ENCODE peak calls at places on chromosome 1, in ten cellular contexts. One of them, this sample, is unnamed.

GRCh38 chr1:215845224-215845902 is 278.3 kb downstream of the KCTD3 start:
- DNase-seq in Kasumi-1: no peak
- DNase-seq in PC-9: peak; percentile 43
- DNase-seq in epithelial cell of esophagus: peak; percentile 40
- DNase-seq in sigmoid colon: no peak
- DNase-seq in stimulated activated CD4-positive, alpha-beta T cell treated with anti-CD3 and anti-CD28 coated beads, TNF-alpha, amount 100 ng/mL, for 4 hours: no peak
- DNase-seq in activated CD4-positive, alpha-beta memory T cell treated with anti-CD3 and anti-CD28 coated beads, Interleukin-2, amount 10 ng/mL, durations not matched to agents 7 days and 5 days: no peak
- DNase-seq in aorta: no peak
- DNase-seq in GM18507: no peak
- DNase-seq in SJSA1: no peak
- DNase-seq in this sample: no peak

GRCh38 chr1:58440696-58441095 is 105.8 kb downstream of the OMA1 start:
- DNase-seq in aorta: no peak
- DNase-seq in Kasumi-1: no peak
- DNase-seq in sigmoid colon: no peak
- DNase-seq in SJSA1: no peak
- DNase-seq in PC-9: no peak
- DNase-seq in activated CD4-positive, alpha-beta memory T cell treated with anti-CD3 and anti-CD28 coated beads, Interleukin-2, amount 10 ng/mL, durations not matched to agents 7 days and 5 days: no peak
- DNase-seq in stimulated activated CD4-positive, alpha-beta T cell treated with anti-CD3 and anti-CD28 coated beads, TNF-alpha, amount 100 ng/mL, for 4 hours: no peak
- DNase-seq in epithelial cell of esophagus: no peak
- DNase-seq in GM18507: no peak
- DNase-seq in this sample: no peak

GRCh38 chr1:79988401-79988800 is 981.9 kb upstream of the ADGRL4 start:
- DNase-seq in GM18507: no peak
- DNase-seq in sigmoid colon: no peak
- DNase-seq in activated CD4-positive, alpha-beta memory T cell treated with anti-CD3 and anti-CD28 coated beads, Interleukin-2, amount 10 ng/mL, durations not matched to agents 7 days and 5 days: no peak
- DNase-seq in aorta: no peak
- DNase-seq in SJSA1: no peak
- DNase-seq in epithelial cell of esophagus: no peak
- DNase-seq in Kasumi-1: no peak
- DNase-seq in PC-9: no peak
- DNase-seq in stimulated activated CD4-positive, alpha-beta T cell treated with anti-CD3 and anti-CD28 coated beads, TNF-alpha, amount 100 ng/mL, for 4 hours: no peak
- DNase-seq in this sample: no peak

GRCh38 chr1:226608699-226609505 is 60.3 kb downstream of the STUM start:
- DNase-seq in GM18507: peak; percentile 58
- DNase-seq in PC-9: no peak
- DNase-seq in stimulated activated CD4-positive, alpha-beta T cell treated with anti-CD3 and anti-CD28 coated beads, TNF-alpha, amount 100 ng/mL, for 4 hours: peak; percentile 48
- DNase-seq in SJSA1: no peak
- DNase-seq in sigmoid colon: peak; percentile 78
- DNase-seq in epithelial cell of esophagus: peak; percentile 76
- DNase-seq in activated CD4-positive, alpha-beta memory T cell treated with anti-CD3 and anti-CD28 coated beads, Interleukin-2, amount 10 ng/mL, durations not matched to agents 7 days and 5 days: peak; percentile 70
- DNase-seq in aorta: peak; percentile 87
- DNase-seq in Kasumi-1: peak; percentile 65
- DNase-seq in this sample: peak; percentile 77

GRCh38 chr1:153881764-153882163 is 41.0 kb downstream of the GATAD2B start:
- DNase-seq in aorta: peak; percentile 27
- DNase-seq in SJSA1: peak; percentile 52
- DNase-seq in GM18507: no peak
- DNase-seq in Kasumi-1: no peak
- DNase-seq in PC-9: no peak
- DNase-seq in epithelial cell of esophagus: no peak
- DNase-seq in stimulated activated CD4-positive, alpha-beta T cell treated with anti-CD3 and anti-CD28 coated beads, TNF-alpha, amount 100 ng/mL, for 4 hours: no peak
- DNase-seq in activated CD4-positive, alpha-beta memory T cell treated with anti-CD3 and anti-CD28 coated beads, Interleukin-2, amount 10 ng/mL, durations not matched to agents 7 days and 5 days: no peak
- DNase-seq in sigmoid colon: no peak
- DNase-seq in this sample: no peak

GRCh38 chr1:246703581-246703980 is 20.6 kb upstream of the SCCPDH start:
- DNase-seq in PC-9: no peak
- DNase-seq in SJSA1: no peak
- DNase-seq in Kasumi-1: peak; percentile 96
- DNase-seq in stimulated activated CD4-positive, alpha-beta T cell treated with anti-CD3 and anti-CD28 coated beads, TNF-alpha, amount 100 ng/mL, for 4 hours: no peak
- DNase-seq in aorta: no peak
- DNase-seq in epithelial cell of esophagus: peak; percentile 32
- DNase-seq in activated CD4-positive, alpha-beta memory T cell treated with anti-CD3 and anti-CD28 coated beads, Interleukin-2, amount 10 ng/mL, durations not matched to agents 7 days and 5 days: no peak
- DNase-seq in sigmoid colon: no peak
- DNase-seq in GM18507: no peak
- DNase-seq in this sample: no peak

GRCh38 chr1:207049974-207050391 is 1.0 kb downstream of the YOD1 start:
- DNase-seq in activated CD4-positive, alpha-beta memory T cell treated with anti-CD3 and anti-CD28 coated beads, Interleukin-2, amount 10 ng/mL, durations not matched to agents 7 days and 5 days: peak; percentile 59
- DNase-seq in aorta: no peak
- DNase-seq in GM18507: peak; percentile 9
- DNase-seq in SJSA1: peak; percentile 62
- DNase-seq in sigmoid colon: no peak
- DNase-seq in epithelial cell of esophagus: peak; percentile 71
- DNase-seq in Kasumi-1: peak; percentile 74
- DNase-seq in PC-9: no peak
- DNase-seq in stimulated activated CD4-positive, alpha-beta T cell treated with anti-CD3 and anti-CD28 coated beads, TNF-alpha, amount 100 ng/mL, for 4 hours: peak; percentile 41
- DNase-seq in this sample: no peak

GRCh38 chr1:223135176-223135575 is 7.9 kb downstream of the TLR5 start:
- DNase-seq in Kasumi-1: no peak
- DNase-seq in PC-9: peak; percentile 47
- DNase-seq in SJSA1: no peak
- DNase-seq in aorta: peak; percentile 89
- DNase-seq in activated CD4-positive, alpha-beta memory T cell treated with anti-CD3 and anti-CD28 coated beads, Interleukin-2, amount 10 ng/mL, durations not matched to agents 7 days and 5 days: no peak
- DNase-seq in GM18507: no peak
- DNase-seq in stimulated activated CD4-positive, alpha-beta T cell treated with anti-CD3 and anti-CD28 coated beads, TNF-alpha, amount 100 ng/mL, for 4 hours: no peak
- DNase-seq in sigmoid colon: peak; percentile 75
- DNase-seq in epithelial cell of esophagus: peak; percentile 81
- DNase-seq in this sample: peak; percentile 79

GRCh38 chr1:116987256-116987555 is 14.4 kb upstream of the CD101 start:
- DNase-seq in epithelial cell of esophagus: no peak
- DNase-seq in sigmoid colon: no peak
- DNase-seq in aorta: no peak
- DNase-seq in PC-9: no peak
- DNase-seq in Kasumi-1: no peak
- DNase-seq in activated CD4-positive, alpha-beta memory T cell treated with anti-CD3 and anti-CD28 coated beads, Interleukin-2, amount 10 ng/mL, durations not matched to agents 7 days and 5 days: peak; percentile 71
- DNase-seq in stimulated activated CD4-positive, alpha-beta T cell treated with anti-CD3 and anti-CD28 coated beads, TNF-alpha, amount 100 ng/mL, for 4 hours: peak; percentile 65
- DNase-seq in GM18507: no peak
- DNase-seq in SJSA1: no peak
- DNase-seq in this sample: no peak

GRCh38 chr1:228938248-228938891 is 203.1 kb downstream of the RHOU start:
- DNase-seq in activated CD4-positive, alpha-beta memory T cell treated with anti-CD3 and anti-CD28 coated beads, Interleukin-2, amount 10 ng/mL, durations not matched to agents 7 days and 5 days: no peak
- DNase-seq in epithelial cell of esophagus: no peak
- DNase-seq in sigmoid colon: no peak
- DNase-seq in aorta: no peak
- DNase-seq in GM18507: no peak
- DNase-seq in SJSA1: no peak
- DNase-seq in stimulated activated CD4-positive, alpha-beta T cell treated with anti-CD3 and anti-CD28 coated beads, TNF-alpha, amount 100 ng/mL, for 4 hours: no peak
- DNase-seq in PC-9: no peak
- DNase-seq in Kasumi-1: peak; percentile 59
- DNase-seq in this sample: peak; percentile 78

GRCh38 chr1:62082456-62083363 is 111.9 kb upstream of the L1TD1 start:
- DNase-seq in stimulated activated CD4-positive, alpha-beta T cell treated with anti-CD3 and anti-CD28 coated beads, TNF-alpha, amount 100 ng/mL, for 4 hours: no peak
- DNase-seq in aorta: no peak
- DNase-seq in epithelial cell of esophagus: peak; percentile 51
- DNase-seq in activated CD4-positive, alpha-beta memory T cell treated with anti-CD3 and anti-CD28 coated beads, Interleukin-2, amount 10 ng/mL, durations not matched to agents 7 days and 5 days: peak; percentile 38
- DNase-seq in PC-9: no peak
- DNase-seq in SJSA1: peak; percentile 58
- DNase-seq in GM18507: peak; percentile 12
- DNase-seq in sigmoid colon: no peak
- DNase-seq in Kasumi-1: peak; percentile 53
- DNase-seq in this sample: no peak

GRCh38 chr1:228863776-228864175 is 128.5 kb downstream of the RHOU start:
- DNase-seq in stimulated activated CD4-positive, alpha-beta T cell treated with anti-CD3 and anti-CD28 coated beads, TNF-alpha, amount 100 ng/mL, for 4 hours: no peak
- DNase-seq in aorta: no peak
- DNase-seq in epithelial cell of esophagus: no peak
- DNase-seq in sigmoid colon: no peak
- DNase-seq in activated CD4-positive, alpha-beta memory T cell treated with anti-CD3 and anti-CD28 coated beads, Interleukin-2, amount 10 ng/mL, durations not matched to agents 7 days and 5 days: no peak
- DNase-seq in SJSA1: no peak
- DNase-seq in Kasumi-1: no peak
- DNase-seq in PC-9: no peak
- DNase-seq in GM18507: no peak
- DNase-seq in this sample: no peak

GRCh38 chr1:52427152-52427551 is 22.8 kb downstream of the PRPF38A start:
- DNase-seq in SJSA1: no peak
- DNase-seq in Kasumi-1: no peak
- DNase-seq in epithelial cell of esophagus: no peak
- DNase-seq in sigmoid colon: no peak
- DNase-seq in stimulated activated CD4-positive, alpha-beta T cell treated with anti-CD3 and anti-CD28 coated beads, TNF-alpha, amount 100 ng/mL, for 4 hours: no peak
- DNase-seq in GM18507: no peak
- DNase-seq in PC-9: no peak
- DNase-seq in activated CD4-positive, alpha-beta memory T cell treated with anti-CD3 and anti-CD28 coated beads, Interleukin-2, amount 10 ng/mL, durations not matched to agents 7 days and 5 days: no peak
- DNase-seq in aorta: no peak
- DNase-seq in this sample: no peak

GRCh38 chr1:30693820-30694219 is 29.6 kb downstream of the MATN1 start:
- DNase-seq in epithelial cell of esophagus: no peak
- DNase-seq in PC-9: no peak
- DNase-seq in GM18507: no peak
- DNase-seq in stimulated activated CD4-positive, alpha-beta T cell treated with anti-CD3 and anti-CD28 coated beads, TNF-alpha, amount 100 ng/mL, for 4 hours: no peak
- DNase-seq in Kasumi-1: no peak
- DNase-seq in sigmoid colon: peak; percentile 66
- DNase-seq in activated CD4-positive, alpha-beta memory T cell treated with anti-CD3 and anti-CD28 coated beads, Interleukin-2, amount 10 ng/mL, durations not matched to agents 7 days and 5 days: no peak
- DNase-seq in aorta: no peak
- DNase-seq in SJSA1: no peak
- DNase-seq in this sample: no peak

GRCh38 chr1:95232646-95233320 is 1.2 kb upstream of the RWDD3 start:
- DNase-seq in aorta: no peak
- DNase-seq in SJSA1: no peak
- DNase-seq in sigmoid colon: no peak
- DNase-seq in GM18507: no peak
- DNase-seq in Kasumi-1: no peak
- DNase-seq in activated CD4-positive, alpha-beta memory T cell treated with anti-CD3 and anti-CD28 coated beads, Interleukin-2, amount 10 ng/mL, durations not matched to agents 7 days and 5 days: no peak
- DNase-seq in stimulated activated CD4-positive, alpha-beta T cell treated with anti-CD3 and anti-CD28 coated beads, TNF-alpha, amount 100 ng/mL, for 4 hours: no peak
- DNase-seq in epithelial cell of esophagus: no peak
- DNase-seq in PC-9: no peak
- DNase-seq in this sample: no peak